ENCODE peak calls at places on chromosomes 7 and 10, in five cellular contexts. One of them, this sample, is unnamed.

GRCh38 chr10:33273295-33274002 is 61.0 kb downstream of the NRP1 start:
- DNase-seq in cardiac muscle cell: peak; percentile 99
- DNase-seq in SJSA1: peak; percentile 92
- DNase-seq in bronchial epithelial cell: peak; percentile 92
- DNase-seq in lower lobe of right lung: peak; percentile 87
- DNase-seq in this sample: peak; percentile 85

GRCh38 chr7:30799206-30799975 is 28.2 kb downstream of the MINDY4 start:
- DNase-seq in SJSA1: peak; percentile 76
- DNase-seq in bronchial epithelial cell: peak; percentile 98
- DNase-seq in lower lobe of right lung: no peak
- DNase-seq in cardiac muscle cell: peak; percentile 89
- DNase-seq in this sample: no peak

GRCh38 chr10:84846646-84847045 is 518.3 kb downstream of the CCSER2 start:
- DNase-seq in bronchial epithelial cell: no peak
- DNase-seq in cardiac muscle cell: no peak
- DNase-seq in SJSA1: no peak
- DNase-seq in lower lobe of right lung: no peak
- DNase-seq in this sample: no peak

GRCh38 chr10:122551450-122551849 is 9.1 kb upstream of the DMBT1 start:
- DNase-seq in bronchial epithelial cell: no peak
- DNase-seq in cardiac muscle cell: no peak
- DNase-seq in SJSA1: no peak
- DNase-seq in lower lobe of right lung: no peak
- DNase-seq in this sample: no peak

GRCh38 chr10:60778978-60779668 is 845 bp downstream of the CDK1 start:
- DNase-seq in SJSA1: no peak
- DNase-seq in lower lobe of right lung: no peak
- DNase-seq in bronchial epithelial cell: no peak
- DNase-seq in cardiac muscle cell: no peak
- DNase-seq in this sample: no peak

GRCh38 chr10:72272689-72273409 is 875 bp upstream of the DDIT4 start:
- DNase-seq in lower lobe of right lung: peak; percentile 92
- DNase-seq in bronchial epithelial cell: peak; percentile 73
- DNase-seq in SJSA1: peak; percentile 91
- DNase-seq in cardiac muscle cell: peak; percentile 99
- DNase-seq in this sample: peak; percentile 93

GRCh38 chr10:121598261-121599249 is at the start of gene FGFR2:
- DNase-seq in SJSA1: peak; percentile 54
- DNase-seq in cardiac muscle cell: peak; percentile 82
- DNase-seq in bronchial epithelial cell: no peak
- DNase-seq in lower lobe of right lung: peak; percentile 83
- DNase-seq in this sample: peak; percentile 92

GRCh38 chr7:78226059-78226658 is 427.6 kb downstream of the PHTF2 start:
- DNase-seq in SJSA1: peak; percentile 48
- DNase-seq in lower lobe of right lung: no peak
- DNase-seq in bronchial epithelial cell: peak; percentile 20
- DNase-seq in cardiac muscle cell: peak; percentile 51
- DNase-seq in this sample: peak; percentile 53

GRCh38 chr7:151829707-151830106 is 47.2 kb downstream of the PRKAG2 start:
- DNase-seq in bronchial epithelial cell: no peak
- DNase-seq in cardiac muscle cell: no peak
- DNase-seq in lower lobe of right lung: peak; percentile 26
- DNase-seq in SJSA1: no peak
- DNase-seq in this sample: peak; percentile 54

GRCh38 chr7:6306471-6306870 is 34.0 kb upstream of the CYTH3 start:
- DNase-seq in bronchial epithelial cell: peak; percentile 88
- DNase-seq in SJSA1: peak; percentile 67
- DNase-seq in lower lobe of right lung: no peak
- DNase-seq in cardiac muscle cell: peak; percentile 25
- DNase-seq in this sample: no peak

GRCh38 chr7:67631496-67631895 is 634.9 kb downstream of the TYW1 start:
- DNase-seq in SJSA1: no peak
- DNase-seq in bronchial epithelial cell: no peak
- DNase-seq in cardiac muscle cell: no peak
- DNase-seq in lower lobe of right lung: no peak
- DNase-seq in this sample: no peak

GRCh38 chr7:124390301-124390700 is 357.4 kb upstream of the TMEM229A start:
- DNase-seq in lower lobe of right lung: no peak
- DNase-seq in SJSA1: no peak
- DNase-seq in bronchial epithelial cell: no peak
- DNase-seq in cardiac muscle cell: no peak
- DNase-seq in this sample: no peak

GRCh38 chr10:96683065-96683464 is 37.2 kb downstream of the PIK3AP1 start:
- DNase-seq in lower lobe of right lung: no peak
- DNase-seq in cardiac muscle cell: peak; percentile 4
- DNase-seq in SJSA1: no peak
- DNase-seq in bronchial epithelial cell: no peak
- DNase-seq in this sample: no peak

GRCh38 chr10:86046845-86047460 is 319.6 kb downstream of the GRID1 start:
- DNase-seq in lower lobe of right lung: no peak
- DNase-seq in cardiac muscle cell: no peak
- DNase-seq in bronchial epithelial cell: peak; percentile 87
- DNase-seq in SJSA1: no peak
- DNase-seq in this sample: no peak

GRCh38 chr10:8047452-8048280 is 6.8 kb upstream of the GATA3 start:
- DNase-seq in cardiac muscle cell: no peak
- DNase-seq in bronchial epithelial cell: no peak
- DNase-seq in SJSA1: no peak
- DNase-seq in lower lobe of right lung: no peak
- DNase-seq in this sample: no peak

GRCh38 chr7:97130417-97131139 is 13.1 kb downstream of the SDHAF3 start:
- DNase-seq in cardiac muscle cell: peak; percentile 18
- DNase-seq in bronchial epithelial cell: peak; percentile 68
- DNase-seq in lower lobe of right lung: no peak
- DNase-seq in SJSA1: no peak
- DNase-seq in this sample: no peak

GRCh38 chr10:132375116-132375794 is 21.7 kb upstream of the PWWP2B start:
- DNase-seq in SJSA1: no peak
- DNase-seq in lower lobe of right lung: peak; percentile 78
- DNase-seq in cardiac muscle cell: no peak
- DNase-seq in bronchial epithelial cell: no peak
- DNase-seq in this sample: peak; percentile 60

GRCh38 chr10:103692421-103693069 is 162.8 kb downstream of the SH3PXD2A start:
- DNase-seq in lower lobe of right lung: no peak
- DNase-seq in SJSA1: no peak
- DNase-seq in bronchial epithelial cell: no peak
- DNase-seq in cardiac muscle cell: no peak
- DNase-seq in this sample: peak; percentile 71

GRCh38 chr7:41817386-41817785 is 114.5 kb upstream of the INHBA start:
- DNase-seq in SJSA1: no peak
- DNase-seq in lower lobe of right lung: no peak
- DNase-seq in bronchial epithelial cell: peak; percentile 70
- DNase-seq in cardiac muscle cell: peak; percentile 28
- DNase-seq in this sample: no peak

GRCh38 chr10:117226813-117227451 is 14.0 kb upstream of the SLC18A2 start:
- DNase-seq in SJSA1: no peak
- DNase-seq in cardiac muscle cell: peak; percentile 52
- DNase-seq in bronchial epithelial cell: peak; percentile 41
- DNase-seq in lower lobe of right lung: peak; percentile 55
- DNase-seq in this sample: no peak

GRCh38 chr10:125133706-125134482 is 26.5 kb downstream of the CTBP2 start:
- DNase-seq in SJSA1: no peak
- DNase-seq in bronchial epithelial cell: no peak
- DNase-seq in cardiac muscle cell: no peak
- DNase-seq in lower lobe of right lung: no peak
- DNase-seq in this sample: no peak

GRCh38 chr10:20100157-20100556 is 283.9 kb downstream of the PLXDC2 start:
- DNase-seq in lower lobe of right lung: no peak
- DNase-seq in cardiac muscle cell: peak; percentile 87
- DNase-seq in bronchial epithelial cell: peak; percentile 22
- DNase-seq in SJSA1: no peak
- DNase-seq in this sample: no peak

GRCh38 chr7:112036071-112036470 is 170.1 kb downstream of the DOCK4 start:
- DNase-seq in lower lobe of right lung: no peak
- DNase-seq in cardiac muscle cell: no peak
- DNase-seq in SJSA1: no peak
- DNase-seq in bronchial epithelial cell: peak; percentile 38
- DNase-seq in this sample: no peak

GRCh38 chr7:110891197-110891596 is 199.7 kb upstream of the LRRN3 start:
- DNase-seq in cardiac muscle cell: no peak
- DNase-seq in SJSA1: no peak
- DNase-seq in bronchial epithelial cell: no peak
- DNase-seq in lower lobe of right lung: no peak
- DNase-seq in this sample: no peak

DNA sequence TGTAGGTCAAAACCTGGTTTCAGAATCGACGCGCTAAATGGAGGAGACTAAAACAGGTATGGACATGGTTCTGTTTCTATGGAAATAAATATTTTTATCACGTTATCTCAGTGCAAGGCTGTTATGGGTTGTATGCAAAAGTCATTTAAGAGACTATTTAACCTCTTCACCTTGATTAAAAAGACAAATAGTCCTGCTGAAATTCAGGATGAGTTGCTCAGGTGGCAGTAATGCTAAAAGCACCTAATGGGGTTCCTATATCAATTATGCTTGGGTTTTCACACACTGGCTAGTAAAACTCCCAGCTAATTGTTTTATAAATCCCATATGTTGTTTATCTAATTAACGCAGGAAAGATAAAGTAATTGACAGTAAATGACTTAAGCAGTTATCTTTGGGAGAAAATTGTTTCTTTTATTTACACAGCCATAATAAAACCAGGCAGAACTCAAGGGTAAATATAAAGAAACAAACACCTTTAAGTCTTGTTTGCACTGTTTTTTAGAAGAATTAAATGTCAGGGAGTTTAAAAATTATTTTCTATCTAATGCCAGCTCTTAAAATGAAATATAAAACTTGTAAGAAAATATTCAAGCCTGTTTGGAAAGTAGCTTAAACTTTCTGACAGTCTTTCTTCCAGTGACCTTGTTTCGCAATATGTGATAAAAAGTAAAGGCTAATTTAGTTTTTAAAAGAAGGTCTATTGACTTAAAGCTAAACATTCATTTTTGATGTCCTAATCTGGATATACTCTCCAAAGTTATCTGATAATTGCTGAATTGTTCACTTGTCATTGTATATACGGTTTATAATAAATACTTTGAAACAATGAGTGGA is 3.2 kb downstream of the HHEX start:
- DNase-seq in SJSA1: no peak
- DNase-seq in cardiac muscle cell: no peak
- DNase-seq in bronchial epithelial cell: no peak
- DNase-seq in lower lobe of right lung: no peak
- DNase-seq in this sample: no peak
- H3K27me3 ChIP-seq in SJSA1: no peaks in the 10 kb centered on the region
- H3K27me3 ChIP-seq in cardiac muscle cell: peaks cover 100% of the 10 kb centered on the region
- H3K27me3 ChIP-seq in bronchial epithelial cell: no peaks in the 10 kb centered on the region
- H3K27me3 ChIP-seq in lower lobe of right lung: peaks cover 17% of the 10 kb centered on the region
- H3K27me3 ChIP-seq in this sample: peaks cover 51% of the 10 kb centered on the region

GRCh38 chr10:128067691-128068397 is 58.4 kb downstream of the MKI67 start:
- DNase-seq in SJSA1: no peak
- DNase-seq in bronchial epithelial cell: no peak
- DNase-seq in lower lobe of right lung: no peak
- DNase-seq in cardiac muscle cell: no peak
- DNase-seq in this sample: no peak

GRCh38 chr10:128066954-128067382 is 59.3 kb downstream of the MKI67 start:
- DNase-seq in SJSA1: no peak
- DNase-seq in cardiac muscle cell: no peak
- DNase-seq in lower lobe of right lung: no peak
- DNase-seq in bronchial epithelial cell: no peak
- DNase-seq in this sample: no peak

GRCh38 chr10:128070161-128070560 is 56.1 kb downstream of the MKI67 start:
- DNase-seq in cardiac muscle cell: no peak
- DNase-seq in bronchial epithelial cell: no peak
- DNase-seq in lower lobe of right lung: no peak
- DNase-seq in SJSA1: no peak
- DNase-seq in this sample: no peak

GRCh38 chr10:128069351-128070051 is 56.7 kb downstream of the MKI67 start:
- DNase-seq in cardiac muscle cell: peak; percentile 89
- DNase-seq in SJSA1: peak; percentile 71
- DNase-seq in bronchial epithelial cell: peak; percentile 85
- DNase-seq in lower lobe of right lung: peak; percentile 70
- DNase-seq in this sample: no peak

GRCh38 chr10:128068398-128069285 is 57.6 kb downstream of the MKI67 start:
- DNase-seq in cardiac muscle cell: no peak
- DNase-seq in lower lobe of right lung: no peak
- DNase-seq in SJSA1: no peak
- DNase-seq in bronchial epithelial cell: no peak
- DNase-seq in this sample: no peak
- H3K27me3 ChIP-seq in cardiac muscle cell: no peaks in the 10 kb centered on the region
- H3K27me3 ChIP-seq in lower lobe of right lung: no peaks in the 10 kb centered on the region
- H3K27me3 ChIP-seq in SJSA1: no peaks in the 10 kb centered on the region
- H3K27me3 ChIP-seq in bronchial epithelial cell: no peaks in the 10 kb centered on the region
- H3K27me3 ChIP-seq in this sample: no peaks in the 10 kb centered on the region

DNA sequence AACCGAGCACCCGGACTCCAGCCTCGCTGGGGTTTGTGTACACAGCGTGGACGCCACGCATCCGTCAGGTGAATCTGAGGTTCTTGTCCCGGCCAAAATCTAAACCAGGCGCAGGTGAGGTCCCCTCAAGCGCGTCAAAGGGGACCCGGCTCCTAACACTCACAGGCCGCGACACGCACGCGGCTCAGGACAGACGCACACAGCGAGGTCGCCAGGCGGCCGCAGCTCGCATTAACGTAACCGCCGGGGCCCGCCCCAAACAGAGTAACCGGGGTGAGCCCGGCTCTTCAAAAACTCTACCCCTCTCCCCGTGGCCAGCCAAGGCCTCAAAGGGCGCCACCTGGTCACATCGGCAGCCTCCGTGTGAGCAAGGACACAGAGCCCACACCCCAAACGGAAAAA is 10.7 kb upstream of the NKX2-3 start:
- DNase-seq in lower lobe of right lung: no peak
- DNase-seq in cardiac muscle cell: no peak
- DNase-seq in SJSA1: no peak
- DNase-seq in bronchial epithelial cell: no peak
- DNase-seq in this sample: no peak
- H3K27me3 ChIP-seq in lower lobe of right lung: peaks cover 90% of the 10 kb centered on the region
- H3K27me3 ChIP-seq in cardiac muscle cell: peaks cover 88% of the 10 kb centered on the region
- H3K27me3 ChIP-seq in SJSA1: peaks cover 23% of the 10 kb centered on the region
- H3K27me3 ChIP-seq in bronchial epithelial cell: peaks cover 66% of the 10 kb centered on the region
- H3K27me3 ChIP-seq in this sample: peaks cover 99% of the 10 kb centered on the region

GRCh38 chr10:100781145-100781665 is 35.8 kb downstream of the PAX2 start:
- DNase-seq in cardiac muscle cell: no peak
- DNase-seq in SJSA1: no peak
- DNase-seq in lower lobe of right lung: no peak
- DNase-seq in bronchial epithelial cell: no peak
- DNase-seq in this sample: no peak

GRCh38 chr10:100780324-100780723 is 34.9 kb downstream of the PAX2 start:
- DNase-seq in bronchial epithelial cell: no peak
- DNase-seq in cardiac muscle cell: no peak
- DNase-seq in SJSA1: no peak
- DNase-seq in lower lobe of right lung: no peak
- DNase-seq in this sample: no peak

GRCh38 chr10:100784126-100784525 is 38.7 kb downstream of the PAX2 start:
- DNase-seq in bronchial epithelial cell: no peak
- DNase-seq in lower lobe of right lung: no peak
- DNase-seq in cardiac muscle cell: no peak
- DNase-seq in SJSA1: no peak
- DNase-seq in this sample: no peak

GRCh38 chr10:100779329-100779728 is 33.9 kb downstream of the PAX2 start:
- DNase-seq in cardiac muscle cell: no peak
- DNase-seq in SJSA1: no peak
- DNase-seq in lower lobe of right lung: no peak
- DNase-seq in bronchial epithelial cell: no peak
- DNase-seq in this sample: no peak

DNA sequence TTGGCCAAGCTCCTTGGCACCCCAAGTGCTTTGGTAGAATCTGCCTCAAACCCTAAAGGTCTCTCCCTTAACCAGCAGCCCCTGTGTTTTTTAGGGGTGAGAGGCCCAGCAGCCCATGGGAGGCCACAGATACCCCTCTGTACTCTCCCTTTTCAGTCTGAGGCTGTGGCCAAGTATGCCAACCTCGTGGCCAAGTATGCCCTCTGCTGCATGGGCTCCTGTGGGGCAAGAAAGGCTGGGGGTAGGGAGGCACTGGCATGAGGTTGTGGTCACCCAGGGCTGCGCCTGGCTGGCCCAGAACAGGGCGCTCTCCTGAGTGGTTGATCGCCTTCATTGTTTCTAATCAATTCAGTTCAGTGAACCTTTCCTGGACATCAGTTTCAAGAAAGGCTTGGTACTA is 37.5 kb downstream of the PAX2 start:
- DNase-seq in bronchial epithelial cell: no peak
- DNase-seq in lower lobe of right lung: no peak
- DNase-seq in cardiac muscle cell: no peak
- DNase-seq in SJSA1: no peak
- DNase-seq in this sample: no peak
- H3K27me3 ChIP-seq in bronchial epithelial cell: peaks cover 5% of the 10 kb centered on the region
- H3K27me3 ChIP-seq in lower lobe of right lung: peaks cover 25% of the 10 kb centered on the region
- H3K27me3 ChIP-seq in cardiac muscle cell: peaks cover 23% of the 10 kb centered on the region
- H3K27me3 ChIP-seq in SJSA1: peaks cover 62% of the 10 kb centered on the region
- H3K27me3 ChIP-seq in this sample: peaks cover 78% of the 10 kb centered on the region

This sample was measured in left lung.